ENCODE peak calls at places on chromosomes 2 and 18, in nine cellular contexts. T is K562, S is A549, P is SK-N-SH, F is tibial nerve, E is ovary, Y is HepG2, R is GM12878, L is stomach. O is an unnamed sample.

GRCh38 chr2:112293636-112294401 is 18.4 kb downstream of the ZC3H6 start:
- DNase-seq in T (no peak), Y (no peak), E (no peak), P (no peak), F (no peak), R (no peak), S (no peak), L (no peak), O (no peak)

GRCh38 chr2:23512778-23513177 is 127.8 kb downstream of the KLHL29 start:
- DNase-seq in Y (no peak), S (no peak), T (no peak), R (no peak), L (no peak), E (no peak), F (no peak), P (no peak), O (no peak)

GRCh38 chr2:111977240-111977639 is 77.8 kb upstream of the TMEM87B start:
- DNase-seq in F (no peak), Y (no peak), R (no peak), S (no peak), L (no peak), T (no peak), P (no peak), E (no peak), O (no peak)

GRCh38 chr2:75481041-75481836 is 79.5 kb downstream of the EVA1A start:
- DNase-seq in F (no peak), T (no peak), Y (peak; percentile 88), L (no peak), P (peak; percentile 30), E (no peak), S (peak; percentile 52), R (no peak), O (no peak)

GRCh38 chr2:37000273-37000780 is 34.0 kb upstream of the STRN start:
- DNase-seq in F (no peak), T (no peak), L (no peak), Y (no peak), S (peak; percentile 22), E (no peak), R (no peak), P (no peak), O (no peak)

GRCh38 chr2:97702731-97703470 is 10.5 kb upstream of the ZAP70 start:
- DNase-seq in F (no peak), S (no peak), T (no peak), L (peak; percentile 19), Y (no peak), P (no peak), R (no peak), E (no peak), O (no peak)

GRCh38 chr2:74648009-74648443 is at the start of gene M1AP:
- DNase-seq in E (no peak), S (no peak), F (no peak), T (no peak), P (no peak), R (no peak), Y (no peak), L (peak; percentile 28), O (no peak)

GRCh38 chr2:85988914-85989270 is 100.1 kb upstream of the ST3GAL5 start:
- DNase-seq in Y (no peak), T (no peak), E (no peak), F (no peak), P (no peak), L (no peak), R (no peak), S (no peak), O (no peak)

GRCh38 chr2:224523626-224524577 is 61.3 kb downstream of the CUL3 start:
- DNase-seq in Y (no peak), L (no peak), S (no peak), R (no peak), F (no peak), P (no peak), E (no peak), T (no peak), O (no peak)

GRCh38 chr18:8499810-8500663 is 109.2 kb upstream of the RAB12 start:
- DNase-seq in Y (no peak), S (no peak), E (no peak), T (no peak), P (no peak), L (no peak), F (no peak), R (no peak), O (peak; percentile 47)

GRCh38 chr2:155980941-155981561 is 351.5 kb downstream of the NR4A2 start:
- DNase-seq in T (no peak), F (no peak), E (no peak), S (no peak), P (no peak), L (no peak), Y (no peak), R (peak; percentile 19), O (no peak)

GRCh38 chr2:155983850-155984249 is 348.7 kb downstream of the NR4A2 start:
- DNase-seq in P (no peak), S (no peak), T (no peak), L (no peak), F (no peak), Y (no peak), E (no peak), R (no peak), O (no peak)

DNA sequence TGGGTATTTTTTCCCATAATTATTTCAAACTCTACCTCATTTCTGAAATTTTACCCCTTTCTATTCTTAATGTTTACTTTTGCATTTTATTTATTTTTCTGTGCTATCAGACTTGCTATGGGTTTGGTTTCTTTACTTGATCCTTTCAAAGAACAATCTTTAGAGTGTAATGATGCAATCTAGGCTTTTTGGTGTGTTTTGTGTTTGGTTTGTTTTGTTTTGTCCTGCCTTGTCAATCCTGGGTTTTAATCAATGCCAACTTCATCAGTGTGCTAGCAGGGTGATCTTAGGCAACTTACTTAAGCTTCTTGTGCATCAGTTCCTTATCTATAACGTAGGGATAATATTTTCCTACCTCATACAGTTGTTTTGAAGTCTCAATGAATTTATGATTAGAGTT is 350.4 kb downstream of the NR4A2 start:
- DNase-seq in L (no peak), S (no peak), T (no peak), R (no peak), F (no peak), Y (no peak), P (no peak), E (no peak), O (no peak)
- TF ChIP-seq CTCF in L (no peak), S (no peak), T (no peak), R (no peak), F (no peak), Y (no peak), P (no peak), E (no peak), O (no peak)

DNA sequence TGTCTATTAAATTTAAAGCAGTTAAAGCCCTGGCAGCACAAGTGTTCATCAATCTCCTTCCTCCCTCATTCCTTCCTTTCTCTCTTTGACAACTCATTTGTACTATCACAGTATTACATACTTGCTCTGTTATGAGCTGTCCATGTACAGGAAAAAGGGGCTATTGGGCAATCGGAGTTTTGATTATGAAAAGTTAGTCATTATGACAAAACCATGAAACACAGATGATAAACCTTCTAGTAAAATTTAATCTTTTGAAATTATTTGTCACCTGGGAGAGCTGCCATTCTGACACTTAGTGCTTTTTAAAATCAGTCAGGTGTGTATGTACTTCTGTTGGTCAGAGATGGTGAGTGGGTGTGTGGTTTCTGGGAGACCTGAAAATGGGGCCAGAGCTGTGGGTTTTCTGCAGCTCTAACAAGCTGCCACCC is 39.4 kb downstream of the MAP4K4 start:
- DNase-seq in P (no peak), R (no peak), F (peak; percentile 15), L (no peak), T (no peak), E (no peak), Y (no peak), S (no peak), O (no peak)
- TF ChIP-seq EP300 in P (no peak), R (no peak), F (peak; percentile 60), L (no peak), T (no peak), E (no peak), Y (no peak), S (no peak), O (no peak)

GRCh38 chr18:44801796-44802195 is 121.1 kb downstream of the SETBP1 start:
- DNase-seq in L (no peak), E (no peak), F (no peak), P (no peak), T (no peak), Y (no peak), S (no peak), R (no peak), O (no peak)

GRCh38 chr18:44798433-44799048 is 117.9 kb downstream of the SETBP1 start:
- DNase-seq in Y (peak; percentile 19), F (no peak), E (no peak), L (peak; percentile 34), T (no peak), S (no peak), R (no peak), P (no peak), O (no peak)

GRCh38 chr18:44802508-44802907 is 121.8 kb downstream of the SETBP1 start:
- DNase-seq in P (no peak), R (no peak), L (no peak), E (no peak), F (no peak), T (no peak), S (no peak), Y (no peak), O (no peak)

GRCh38 chr18:44796505-44797198 is 116.0 kb downstream of the SETBP1 start:
- DNase-seq in Y (peak; percentile 1), L (no peak), T (no peak), E (no peak), R (no peak), P (no peak), F (no peak), S (no peak), O (no peak)

DNA sequence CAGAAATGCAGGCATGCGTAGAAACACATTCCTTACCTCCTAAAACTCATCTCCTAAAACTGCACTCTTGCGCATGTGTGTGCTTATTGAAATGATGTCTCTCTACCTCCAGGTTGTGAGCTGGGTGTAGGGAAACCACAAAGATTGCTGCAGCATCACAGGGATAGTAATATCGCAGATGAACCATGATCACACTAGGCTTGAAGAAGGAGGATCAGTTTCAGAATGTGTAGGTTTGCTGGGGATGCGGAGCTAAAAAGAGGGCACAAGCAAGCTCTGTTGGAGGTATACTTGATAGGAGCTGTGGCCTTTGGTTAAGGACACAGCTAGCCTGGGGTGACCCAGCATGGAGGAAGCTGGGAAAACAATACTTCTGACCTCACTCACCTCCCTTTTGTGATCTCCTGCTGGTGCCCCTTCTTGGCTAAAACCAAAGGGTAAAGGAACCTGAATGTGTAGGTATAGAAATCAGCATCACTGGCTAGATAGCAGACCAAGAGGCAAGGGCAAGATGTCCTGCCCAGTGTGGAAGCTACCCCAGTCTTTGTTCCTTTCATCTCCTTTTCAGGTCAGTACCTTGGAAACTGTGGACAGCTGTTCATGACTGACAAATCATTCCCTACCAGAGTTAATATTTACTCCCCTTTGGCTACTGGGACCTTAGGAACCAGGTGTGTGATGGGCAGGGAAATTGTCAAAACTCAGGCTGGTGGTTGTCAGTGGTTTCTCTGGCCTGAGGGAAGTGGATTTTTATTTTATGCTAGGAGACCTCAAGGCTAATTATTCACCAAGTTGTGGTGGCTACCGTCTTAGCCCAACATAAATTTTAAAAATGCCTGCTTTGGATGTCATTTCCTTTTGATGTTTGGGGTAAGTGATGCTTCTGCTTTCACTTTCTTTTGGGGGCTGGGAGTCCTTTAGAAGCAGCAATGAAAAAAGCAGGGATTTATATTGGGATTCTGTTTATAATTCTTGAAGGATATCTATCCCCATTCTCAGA is 119.0 kb downstream of the SETBP1 start:
- DNase-seq in L (no peak), R (peak; percentile 48), S (no peak), T (no peak), Y (no peak), F (no peak), P (no peak), E (no peak), O (no peak)
- TF ChIP-seq CTCF in L (no peak), R (no peak), S (no peak), T (no peak), Y (no peak), F (no peak), P (no peak), E (no peak), O (no peak)

GRCh38 chr18:13914170-13914569 is 1.2 kb downstream of the MC2R start:
- DNase-seq in Y (no peak), S (no peak), E (no peak), P (no peak), T (no peak), R (no peak), L (no peak), F (no peak), O (no peak)
- TF ChIP-seq EP300 in Y (no peak), S (no peak), E (no peak), P (no peak), T (no peak), R (no peak), L (no peak), F (no peak), O (no peak)